ENCODE peak calls at places on chromosomes 1 and 21, in seven cellular contexts. One of them, this sample, is unnamed.

GRCh38 chr1:184811439-184812111 is 56.9 kb upstream of the EDEM3 start:
- DNase-seq in pancreas: no peak
- DNase-seq in PC-3: no peak
- DNase-seq in A673: no peak
- DNase-seq in heart right ventricle: no peak
- DNase-seq in endodermal cell: no peak
- DNase-seq in cardiac muscle cell: no peak
- DNase-seq in this sample: no peak

GRCh38 chr1:25223471-25223870 is 8.8 kb downstream of the SYF2 start:
- DNase-seq in pancreas: no peak
- DNase-seq in PC-3: peak; percentile 6
- DNase-seq in A673: no peak
- DNase-seq in heart right ventricle: no peak
- DNase-seq in endodermal cell: no peak
- DNase-seq in cardiac muscle cell: no peak
- DNase-seq in this sample: no peak

GRCh38 chr1:67682659-67683197 is 2.3 kb upstream of the GADD45A start:
- DNase-seq in pancreas: no peak
- DNase-seq in PC-3: peak; percentile 90
- DNase-seq in A673: peak; percentile 18
- DNase-seq in heart right ventricle: no peak
- DNase-seq in endodermal cell: no peak
- DNase-seq in cardiac muscle cell: no peak
- DNase-seq in this sample: no peak

GRCh38 chr1:170075186-170075585 is 691 bp upstream of the KIFAP3 start:
- DNase-seq in pancreas: peak; percentile 13
- DNase-seq in PC-3: no peak
- DNase-seq in A673: no peak
- DNase-seq in heart right ventricle: no peak
- DNase-seq in endodermal cell: no peak
- DNase-seq in cardiac muscle cell: no peak
- DNase-seq in this sample: no peak

GRCh38 chr1:39173119-39173994 is 31.1 kb upstream of the MACF1 start:
- DNase-seq in pancreas: no peak
- DNase-seq in PC-3: no peak
- DNase-seq in A673: no peak
- DNase-seq in heart right ventricle: no peak
- DNase-seq in endodermal cell: no peak
- DNase-seq in cardiac muscle cell: no peak
- DNase-seq in this sample: no peak

GRCh38 chr1:82160036-82160435 is 359.3 kb downstream of the ADGRL2 start:
- DNase-seq in pancreas: no peak
- DNase-seq in PC-3: peak; percentile 83
- DNase-seq in A673: no peak
- DNase-seq in heart right ventricle: no peak
- DNase-seq in endodermal cell: no peak
- DNase-seq in cardiac muscle cell: no peak
- DNase-seq in this sample: no peak

GRCh38 chr1:67367370-67368345 is 60.0 kb downstream of the IL12RB2 start:
- DNase-seq in pancreas: peak; percentile 48
- DNase-seq in PC-3: no peak
- DNase-seq in A673: peak; percentile 59
- DNase-seq in heart right ventricle: peak; percentile 55
- DNase-seq in endodermal cell: no peak
- DNase-seq in cardiac muscle cell: peak; percentile 61
- DNase-seq in this sample: no peak

GRCh38 chr1:159815926-159816325 is 10.7 kb upstream of the SLAMF8 start:
- DNase-seq in pancreas: no peak
- DNase-seq in PC-3: no peak
- DNase-seq in A673: no peak
- DNase-seq in heart right ventricle: no peak
- DNase-seq in endodermal cell: no peak
- DNase-seq in cardiac muscle cell: no peak
- DNase-seq in this sample: no peak

GRCh38 chr1:207919523-207920210 is 8.7 kb upstream of the CD34 start:
- DNase-seq in pancreas: no peak
- DNase-seq in PC-3: no peak
- DNase-seq in A673: no peak
- DNase-seq in heart right ventricle: no peak
- DNase-seq in endodermal cell: no peak
- DNase-seq in cardiac muscle cell: no peak
- DNase-seq in this sample: peak; percentile 67

GRCh38 chr1:24286246-24287010 is 32.7 kb upstream of the GRHL3 start:
- DNase-seq in pancreas: no peak
- DNase-seq in PC-3: peak; percentile 60
- DNase-seq in A673: no peak
- DNase-seq in heart right ventricle: no peak
- DNase-seq in endodermal cell: peak; percentile 65
- DNase-seq in cardiac muscle cell: no peak
- DNase-seq in this sample: no peak

GRCh38 chr1:173269490-173270230 is 62.5 kb upstream of the TNFSF4 start:
- DNase-seq in pancreas: no peak
- DNase-seq in PC-3: peak; percentile 100
- DNase-seq in A673: peak; percentile 6
- DNase-seq in heart right ventricle: no peak
- DNase-seq in endodermal cell: no peak
- DNase-seq in cardiac muscle cell: no peak
- DNase-seq in this sample: no peak

GRCh38 chr1:160522622-160523345 is at the start of gene SLAMF6:
- DNase-seq in pancreas: no peak
- DNase-seq in PC-3: no peak
- DNase-seq in A673: no peak
- DNase-seq in heart right ventricle: no peak
- DNase-seq in endodermal cell: no peak
- DNase-seq in cardiac muscle cell: no peak
- DNase-seq in this sample: no peak

GRCh38 chr21:15141236-15141970 is 76.6 kb upstream of the NRIP1 start:
- DNase-seq in pancreas: peak; percentile 86
- DNase-seq in PC-3: no peak
- DNase-seq in A673: peak; percentile 5
- DNase-seq in heart right ventricle: no peak
- DNase-seq in endodermal cell: no peak
- DNase-seq in cardiac muscle cell: no peak
- DNase-seq in this sample: no peak

GRCh38 chr1:40745180-40745579 is 38.4 kb upstream of the KCNQ4 start:
- DNase-seq in pancreas: no peak
- DNase-seq in PC-3: no peak
- DNase-seq in A673: no peak
- DNase-seq in heart right ventricle: no peak
- DNase-seq in endodermal cell: no peak
- DNase-seq in cardiac muscle cell: no peak
- DNase-seq in this sample: no peak

GRCh38 chr1:14184346-14184963 is 414.0 kb upstream of the KAZN start:
- DNase-seq in pancreas: no peak
- DNase-seq in PC-3: no peak
- DNase-seq in A673: peak; percentile 50
- DNase-seq in heart right ventricle: no peak
- DNase-seq in endodermal cell: no peak
- DNase-seq in cardiac muscle cell: no peak
- DNase-seq in this sample: no peak

GRCh38 chr1:231684333-231685244 is 58.0 kb downstream of the DISC1 start:
- DNase-seq in pancreas: no peak
- DNase-seq in PC-3: no peak
- DNase-seq in A673: no peak
- DNase-seq in heart right ventricle: no peak
- DNase-seq in endodermal cell: no peak
- DNase-seq in cardiac muscle cell: no peak
- DNase-seq in this sample: no peak

GRCh38 chr1:109530457-109531204 is 9.0 kb upstream of the GPR61 start:
- DNase-seq in pancreas: no peak
- DNase-seq in PC-3: no peak
- DNase-seq in A673: no peak
- DNase-seq in heart right ventricle: no peak
- DNase-seq in endodermal cell: no peak
- DNase-seq in cardiac muscle cell: no peak
- DNase-seq in this sample: peak; percentile 54

GRCh38 chr21:26332873-26333272 is 162.3 kb upstream of the APP start:
- DNase-seq in pancreas: no peak
- DNase-seq in PC-3: peak; percentile 14
- DNase-seq in A673: no peak
- DNase-seq in heart right ventricle: no peak
- DNase-seq in endodermal cell: peak; percentile 39
- DNase-seq in cardiac muscle cell: no peak
- DNase-seq in this sample: no peak

GRCh38 chr1:86296305-86297205 is 99.6 kb downstream of the ODF2L start:
- DNase-seq in pancreas: no peak
- DNase-seq in PC-3: no peak
- DNase-seq in A673: no peak
- DNase-seq in heart right ventricle: no peak
- DNase-seq in endodermal cell: no peak
- DNase-seq in cardiac muscle cell: no peak
- DNase-seq in this sample: no peak

GRCh38 chr1:231951399-231951798 is 324.8 kb downstream of the DISC1 start:
- DNase-seq in pancreas: no peak
- DNase-seq in PC-3: peak; percentile 79
- DNase-seq in A673: peak; percentile 67
- DNase-seq in heart right ventricle: no peak
- DNase-seq in endodermal cell: no peak
- DNase-seq in cardiac muscle cell: no peak
- DNase-seq in this sample: no peak

GRCh38 chr1:67840449-67840848 is 7.2 kb upstream of the GNG12 start:
- DNase-seq in pancreas: peak; percentile 38
- DNase-seq in PC-3: peak; percentile 75
- DNase-seq in A673: peak; percentile 33
- DNase-seq in heart right ventricle: no peak
- DNase-seq in endodermal cell: no peak
- DNase-seq in cardiac muscle cell: no peak
- DNase-seq in this sample: no peak

GRCh38 chr1:45346473-45346872 is 6.2 kb upstream of the MUTYH start:
- DNase-seq in pancreas: no peak
- DNase-seq in PC-3: no peak
- DNase-seq in A673: no peak
- DNase-seq in heart right ventricle: no peak
- DNase-seq in endodermal cell: no peak
- DNase-seq in cardiac muscle cell: no peak
- DNase-seq in this sample: no peak

GRCh38 chr21:45768011-45768740 is 124.7 kb downstream of the PCBP3 start:
- DNase-seq in pancreas: no peak
- DNase-seq in PC-3: no peak
- DNase-seq in A673: no peak
- DNase-seq in heart right ventricle: no peak
- DNase-seq in endodermal cell: no peak
- DNase-seq in cardiac muscle cell: no peak
- DNase-seq in this sample: no peak

GRCh38 chr21:41597811-41598231 is 89.9 kb upstream of the TMPRSS2 start:
- DNase-seq in pancreas: no peak
- DNase-seq in PC-3: no peak
- DNase-seq in A673: no peak
- DNase-seq in heart right ventricle: no peak
- DNase-seq in endodermal cell: no peak
- DNase-seq in cardiac muscle cell: no peak
- DNase-seq in this sample: no peak

GRCh38 chr1:59139396-59139795 is 157.5 kb upstream of the FGGY start:
- DNase-seq in pancreas: no peak
- DNase-seq in PC-3: peak; percentile 92
- DNase-seq in A673: no peak
- DNase-seq in heart right ventricle: peak; percentile 47
- DNase-seq in endodermal cell: peak; percentile 56
- DNase-seq in cardiac muscle cell: no peak
- DNase-seq in this sample: no peak

GRCh38 chr21:29256125-29256895 is 42.4 kb upstream of the BACH1 start:
- DNase-seq in pancreas: no peak
- DNase-seq in PC-3: peak; percentile 87
- DNase-seq in A673: no peak
- DNase-seq in heart right ventricle: no peak
- DNase-seq in endodermal cell: no peak
- DNase-seq in cardiac muscle cell: no peak
- DNase-seq in this sample: no peak

GRCh38 chr21:42129300-42130266 is 58.5 kb downstream of the UMODL1 start:
- DNase-seq in pancreas: no peak
- DNase-seq in PC-3: no peak
- DNase-seq in A673: no peak
- DNase-seq in heart right ventricle: no peak
- DNase-seq in endodermal cell: no peak
- DNase-seq in cardiac muscle cell: no peak
- DNase-seq in this sample: no peak

GRCh38 chr1:215793210-215793609 is 226.1 kb downstream of the KCTD3 start:
- DNase-seq in pancreas: no peak
- DNase-seq in PC-3: peak; percentile 81
- DNase-seq in A673: peak; percentile 4
- DNase-seq in heart right ventricle: no peak
- DNase-seq in endodermal cell: no peak
- DNase-seq in cardiac muscle cell: no peak
- DNase-seq in this sample: no peak

GRCh38 chr1:63868220-63868897 is 94.5 kb downstream of the ROR1 start:
- DNase-seq in pancreas: no peak
- DNase-seq in PC-3: peak; percentile 98
- DNase-seq in A673: no peak
- DNase-seq in heart right ventricle: no peak
- DNase-seq in endodermal cell: peak; percentile 48
- DNase-seq in cardiac muscle cell: no peak
- DNase-seq in this sample: peak; percentile 61
- TF ChIP-seq CTCF in pancreas: no peak
- TF ChIP-seq CTCF in PC-3: peak; percentile 29
- TF ChIP-seq CTCF in A673: no peak
- TF ChIP-seq CTCF in heart right ventricle: no peak
- TF ChIP-seq CTCF in endodermal cell: peak; percentile 49
- TF ChIP-seq CTCF in cardiac muscle cell: no peak
- TF ChIP-seq CTCF in this sample: peak; percentile 55

GRCh38 chr1:27744556-27744955 is 18.8 kb downstream of the FAM76A start:
- DNase-seq in pancreas: no peak
- DNase-seq in PC-3: no peak
- DNase-seq in A673: no peak
- DNase-seq in heart right ventricle: no peak
- DNase-seq in endodermal cell: peak; percentile 51
- DNase-seq in cardiac muscle cell: no peak
- DNase-seq in this sample: no peak
- H3K4me3 ChIP-seq in pancreas: no peak overlapping the region
- H3K4me3 ChIP-seq in PC-3: no peak overlapping the region
- H3K4me3 ChIP-seq in A673: no peak overlapping the region
- H3K4me3 ChIP-seq in heart right ventricle: no peak overlapping the region
- H3K4me3 ChIP-seq in endodermal cell: no peak overlapping the region
- H3K4me3 ChIP-seq in cardiac muscle cell: no peak overlapping the region
- H3K4me3 ChIP-seq in this sample: no peak overlapping the region

GRCh38 chr1:10105484-10105883 is 72.7 kb downstream of the UBE4B start:
- DNase-seq in pancreas: no peak
- DNase-seq in PC-3: no peak
- DNase-seq in A673: no peak
- DNase-seq in heart right ventricle: peak; percentile 59
- DNase-seq in endodermal cell: no peak
- DNase-seq in cardiac muscle cell: no peak
- DNase-seq in this sample: no peak
- H3K36me3 ChIP-seq in pancreas: peaks cover 31% of the 10 kb centered on the region
- H3K36me3 ChIP-seq in PC-3: peaks cover 24% of the 10 kb centered on the region
- H3K36me3 ChIP-seq in A673: peaks cover 46% of the 10 kb centered on the region
- H3K36me3 ChIP-seq in heart right ventricle: peaks cover 100% of the 10 kb centered on the region
- H3K36me3 ChIP-seq in endodermal cell: peaks cover 63% of the 10 kb centered on the region
- H3K36me3 ChIP-seq in cardiac muscle cell: peaks cover 36% of the 10 kb centered on the region
- H3K36me3 ChIP-seq in this sample: peaks cover 81% of the 10 kb centered on the region

DNA sequence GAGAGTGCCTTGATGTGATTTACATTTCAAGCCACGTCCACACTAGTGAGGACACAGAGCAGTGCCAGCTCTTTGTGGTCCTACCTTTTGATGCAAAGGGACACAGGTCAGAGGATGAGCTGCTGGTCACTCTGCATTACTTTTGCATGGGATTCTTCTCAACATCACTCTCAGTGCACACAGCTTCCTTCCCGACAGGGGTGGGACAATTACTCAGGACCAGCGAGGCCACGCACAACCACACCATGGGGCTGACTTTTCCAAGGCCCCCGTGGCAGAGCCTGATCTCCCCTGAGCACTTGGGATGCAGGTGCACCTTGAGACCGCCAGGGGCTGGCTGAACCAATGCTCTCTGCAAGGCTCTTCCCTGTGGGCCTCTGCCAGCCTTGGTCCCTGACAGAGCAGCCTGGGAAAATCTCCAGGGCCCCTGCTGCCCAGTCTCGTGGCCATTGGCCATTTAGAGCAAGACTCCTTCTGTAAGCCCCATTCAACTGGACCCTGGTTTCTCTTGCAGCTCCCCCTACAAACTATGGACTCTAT is 13.2 kb upstream of the PRAMEF12 start:
- DNase-seq in pancreas: no peak
- DNase-seq in PC-3: no peak
- DNase-seq in A673: no peak
- DNase-seq in heart right ventricle: no peak
- DNase-seq in endodermal cell: peak; percentile 81
- DNase-seq in cardiac muscle cell: no peak
- DNase-seq in this sample: peak; percentile 12
- TF ChIP-seq CTCF in pancreas: no peak
- TF ChIP-seq CTCF in PC-3: peak; percentile 38
- TF ChIP-seq CTCF in A673: peak; percentile 12
- TF ChIP-seq CTCF in heart right ventricle: no peak
- TF ChIP-seq CTCF in endodermal cell: peak; percentile 72
- TF ChIP-seq CTCF in cardiac muscle cell: no peak
- TF ChIP-seq CTCF in this sample: peak; percentile 59